ENCODE peak calls at places on chromosomes 16 and 17, in seven cellular contexts. Q is AG09319, S is MCF 10A, B is HFFc6, N is KG1, J is NCI-H1092, K is posterior cingulate gyrus. V is an unnamed sample.

GRCh38 chr16:4830408-4830807 is 16.7 kb downstream of the GLYR1 start:
- DNase-seq in Q (no peak), S (no peak), B (no peak), N (no peak), J (no peak), K (no peak), V (no peak)

GRCh38 chr16:67541391-67542263 is 13.0 kb downstream of the RIPOR1 start:
- DNase-seq in Q (no peak), S (peak; percentile 55), B (peak; percentile 42), N (no peak), J (peak; percentile 46), K (no peak), V (no peak)

GRCh38 chr16:58127634-58128033 is 1.5 kb downstream of the CFAP20 start:
- DNase-seq in Q (no peak), S (peak; percentile 5), B (peak; percentile 30), N (no peak), J (no peak), K (no peak), V (no peak)

GRCh38 chr16:67407176-67407787 is 9.0 kb downstream of the ZDHHC1 start:
- DNase-seq in Q (no peak), S (no peak), B (no peak), N (no peak), J (no peak), K (no peak), V (no peak)

GRCh38 chr17:75832652-75833400 is 11.4 kb downstream of the UNC13D start:
- DNase-seq in Q (no peak), S (no peak), B (no peak), N (no peak), J (no peak), K (no peak), V (no peak)

GRCh38 chr17:51298508-51299371 is 38.4 kb downstream of the UTP18 start:
- DNase-seq in Q (no peak), S (peak; percentile 61), B (peak; percentile 48), N (no peak), J (peak; percentile 14), K (no peak), V (peak; percentile 79)

GRCh38 chr17:76957600-76958464 is 89.6 kb downstream of the MGAT5B start:
- DNase-seq in Q (no peak), S (no peak), B (peak; percentile 2), N (no peak), J (no peak), K (no peak), V (no peak)

GRCh38 chr16:56625943-56626654 is 518 bp downstream of the MT1E start:
- DNase-seq in Q (no peak), S (no peak), B (peak; percentile 76), N (no peak), J (no peak), K (no peak), V (peak; percentile 28)

GRCh38 chr16:49467540-49468372 is 94.2 kb downstream of the C16orf78 start:
- DNase-seq in Q (no peak), S (no peak), B (no peak), N (no peak), J (no peak), K (no peak), V (no peak)

GRCh38 chr16:1655269-1655807 is 22.7 kb upstream of the JPT2 start:
- DNase-seq in Q (no peak), S (no peak), B (no peak), N (no peak), J (no peak), K (no peak), V (no peak)

GRCh38 chr17:41121742-41122141 is 2.2 kb downstream of the KRTAP4-12 start:
- DNase-seq in Q (no peak), S (no peak), B (no peak), N (no peak), J (no peak), K (no peak), V (no peak)

GRCh38 chr17:8728251-8728925 is 16.2 kb downstream of the CCDC42 start:
- DNase-seq in Q (no peak), S (no peak), B (no peak), N (no peak), J (no peak), K (no peak), V (no peak)

GRCh38 chr16:57984443-57985203 is 13.7 kb upstream of the CNGB1 start:
- DNase-seq in Q (peak; percentile 48), S (peak; percentile 38), B (no peak), N (no peak), J (no peak), K (peak; percentile 56), V (peak; percentile 56)

GRCh38 chr16:85778873-85779272 is 20.5 kb downstream of the EMC8 start:
- DNase-seq in Q (no peak), S (no peak), B (no peak), N (no peak), J (no peak), K (no peak), V (no peak)

GRCh38 chr16:84040823-84041391 is 1.7 kb downstream of the SLC38A8 start:
- DNase-seq in Q (peak; percentile 32), S (peak; percentile 77), B (peak; percentile 43), N (no peak), J (peak; percentile 23), K (peak; percentile 21), V (peak; percentile 31)

GRCh38 chr16:83946154-83946780 is 6.8 kb upstream of the OSGIN1 start:
- DNase-seq in Q (no peak), S (no peak), B (no peak), N (no peak), J (no peak), K (no peak), V (no peak)

GRCh38 chr16:11320170-11320569 is 25.1 kb upstream of the RMI2 start:
- DNase-seq in Q (no peak), S (no peak), B (no peak), N (no peak), J (no peak), K (no peak), V (no peak)

GRCh38 chr16:11414815-11415775 is 69.8 kb downstream of the RMI2 start:
- DNase-seq in Q (no peak), S (no peak), B (no peak), N (no peak), J (no peak), K (no peak), V (no peak)